ENCODE peak calls at places on chromosomes 6 and 20, in six cellular contexts. P, J, K, H, D and M are unnamed samples.

GRCh38 chr6:17098538-17098937 is 3.3 kb upstream of the STMND1 start:
- DNase-seq in D (no peak), H (no peak), J (peak), P (no peak), K (no peak), M (peak)

GRCh38 chr6:169786349-169786748 is 34.9 kb downstream of the ERMARD start:
- DNase-seq in K (no peak), J (peak), H (no peak), D (no peak), P (no peak), M (no peak)

GRCh38 chr6:24910850-24911712 is 24.7 kb downstream of the RIPOR2 start:
- DNase-seq in P (peak), K (peak), H (peak), D (no peak), J (peak), M (peak)

GRCh38 chr6:24799541-24799915 is 811 bp upstream of the ARMH2 start:
- DNase-seq in D (no peak), K (no peak), J (no peak), H (no peak), P (no peak), M (no peak)

GRCh38 chr20:43961541-43962471 is 47.2 kb downstream of the TOX2 start:
- DNase-seq in D (no peak), H (no peak), P (no peak), J (peak), K (no peak), M (no peak)

GRCh38 chr20:24102749-24103148 is 114.2 kb upstream of the GGTLC1 start:
- DNase-seq in J (no peak), K (no peak), P (no peak), H (no peak), D (no peak), M (no peak)

GRCh38 chr20:63544958-63545516 is 2.5 kb downstream of the SRMS start:
- DNase-seq in J (no peak), K (no peak), H (no peak), D (no peak), P (no peak), M (no peak)

GRCh38 chr20:19730716-19731115 is 27.3 kb upstream of the RIN2 start:
- DNase-seq in K (no peak), J (no peak), H (no peak), P (no peak), D (no peak), M (no peak)

GRCh38 chr6:138044458-138044857 is 62.8 kb downstream of the PERP start:
- DNase-seq in J (no peak), P (no peak), D (no peak), H (no peak), K (no peak), M (no peak)

GRCh38 chr6:155528982-155529453 is 73.4 kb upstream of the NOX3 start:
- DNase-seq in P (no peak), H (no peak), K (peak), J (no peak), D (peak), M (peak)

GRCh38 chr6:26163733-26164505 is 76.7 kb downstream of the HFE start:
- DNase-seq in K (no peak), H (no peak), D (no peak), J (no peak), P (no peak), M (no peak)

GRCh38 chr6:4295789-4296165 is 160.4 kb upstream of the ECI2 start:
- DNase-seq in D (no peak), H (no peak), J (peak), P (no peak), K (no peak), M (no peak)

GRCh38 chr6:158799051-158799792 is 19.9 kb downstream of the EZR start:
- DNase-seq in P (no peak), H (no peak), D (peak), K (peak), J (peak), M (peak)

GRCh38 chr20:44580581-44581268 is 1.7 kb upstream of the PKIG start:
- DNase-seq in K (no peak), P (no peak), J (no peak), D (no peak), H (no peak), M (no peak)

GRCh38 chr20:8254911-8255582 is 123.0 kb downstream of the PLCB1 start:
- DNase-seq in J (no peak), K (no peak), H (no peak), D (no peak), P (no peak), M (no peak)

GRCh38 chr20:19823971-19824370 is 65.9 kb downstream of the RIN2 start:
- DNase-seq in P (no peak), D (no peak), J (no peak), K (no peak), H (no peak), M (no peak)

GRCh38 chr6:39938773-39939381 is 4.6 kb upstream of the MOCS1 start:
- DNase-seq in J (peak), H (no peak), K (no peak), P (no peak), D (no peak), M (no peak)

GRCh38 chr6:52904562-52905279 is 4.8 kb downstream of the GSTA3 start:
- DNase-seq in H (no peak), D (no peak), K (no peak), P (no peak), J (peak), M (no peak)

GRCh38 chr6:37653933-37654565 is 43.6 kb downstream of the MDGA1 start:
- DNase-seq in H (no peak), K (no peak), P (no peak), D (no peak), J (peak), M (no peak)

GRCh38 chr6:163309491-163310026 is 105.0 kb upstream of the QKI start:
- DNase-seq in J (no peak), K (no peak), D (no peak), P (no peak), H (peak), M (peak)

DNA sequence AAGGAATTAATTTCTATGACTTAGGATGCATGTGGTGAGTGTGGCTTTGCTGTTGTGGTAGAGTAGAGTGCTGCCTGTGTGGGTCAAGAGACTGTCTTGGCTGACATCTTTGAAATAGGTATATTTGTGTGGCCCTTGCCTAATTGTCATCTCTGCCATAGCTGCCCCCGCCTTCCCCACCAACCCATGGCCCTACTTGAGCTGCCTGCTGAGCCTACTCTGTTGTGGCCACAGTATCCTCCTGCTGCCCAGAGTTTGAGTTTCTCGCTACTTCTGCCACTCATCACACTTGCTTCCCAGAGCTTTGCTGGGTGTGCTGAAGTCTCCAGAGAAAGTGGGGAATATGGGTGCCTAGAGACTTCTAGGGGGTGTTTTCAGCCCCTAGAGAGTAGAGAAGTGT is 8.0 kb downstream of the PLCG1 start:
- DNase-seq in K (no peak), D (no peak), P (no peak), J (no peak), H (no peak), M (no peak)
- H3K4me3 ChIP-seq in K (no peak), D (no peak), P (peak), J (no peak), H (no peak), M (no peak)

GRCh38 chr6:7283676-7284075 is 29.3 kb downstream of the SSR1 start:
- DNase-seq in P (no peak), J (no peak), H (no peak), D (no peak), K (no peak), M (no peak)
- H3K4me3 ChIP-seq in P (no peak), J (no peak), H (no peak), D (no peak), K (no peak), M (no peak)

DNA sequence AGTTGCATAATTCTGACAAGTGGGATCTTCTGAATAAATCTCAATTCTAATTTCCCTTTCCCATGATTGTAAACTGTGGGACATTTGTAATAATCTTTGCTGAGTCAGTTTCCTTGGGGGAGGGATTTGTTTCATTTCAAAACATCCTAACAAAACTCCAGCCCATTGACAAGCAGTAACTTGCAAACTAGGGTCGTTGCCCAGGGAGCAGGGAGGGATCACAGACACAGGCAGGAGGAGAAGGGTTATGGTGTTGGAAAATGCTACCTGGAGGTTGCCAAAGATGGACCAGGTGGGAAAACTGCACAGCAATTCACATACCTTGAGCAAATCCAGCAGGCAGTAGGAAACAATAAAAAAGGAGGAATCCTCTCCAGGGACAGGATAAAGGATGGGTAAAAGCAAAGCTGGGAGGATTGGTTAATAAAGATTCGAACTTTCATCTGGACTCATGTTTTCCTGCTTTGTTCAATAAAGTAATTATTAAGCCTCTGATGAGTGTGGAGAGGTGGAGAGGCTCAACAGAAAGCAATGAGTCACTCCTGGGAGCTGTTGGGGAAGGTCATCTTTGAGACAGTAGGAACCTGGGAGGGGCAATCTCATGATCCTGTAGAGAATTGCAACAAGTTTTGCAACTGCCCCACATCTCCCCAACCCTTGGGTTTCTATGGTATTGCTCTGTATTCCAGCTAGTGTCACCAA is 87.3 kb upstream of the AKIRIN2 start:
- DNase-seq in P (peak), J (no peak), H (no peak), D (peak), K (peak), M (peak)
- H3K4me3 ChIP-seq in P (no peak), J (no peak), H (no peak), D (no peak), K (no peak), M (no peak)

GRCh38 chr6:1316482-1317220 is 4.8 kb downstream of the FOXQ1 start:
- DNase-seq in D (no peak), H (no peak), J (peak), P (no peak), K (no peak), M (no peak)
- H3K4me3 ChIP-seq in D (peak), H (peak), J (peak), P (peak), K (peak), M (peak)

GRCh38 chr6:128161263-128161662 is 260.4 kb upstream of the THEMIS start:
- DNase-seq in K (no peak), D (no peak), J (no peak), P (no peak), H (no peak), M (no peak)
- H3K4me3 ChIP-seq in K (no peak), D (no peak), J (no peak), P (no peak), H (no peak), M (no peak)

DNA sequence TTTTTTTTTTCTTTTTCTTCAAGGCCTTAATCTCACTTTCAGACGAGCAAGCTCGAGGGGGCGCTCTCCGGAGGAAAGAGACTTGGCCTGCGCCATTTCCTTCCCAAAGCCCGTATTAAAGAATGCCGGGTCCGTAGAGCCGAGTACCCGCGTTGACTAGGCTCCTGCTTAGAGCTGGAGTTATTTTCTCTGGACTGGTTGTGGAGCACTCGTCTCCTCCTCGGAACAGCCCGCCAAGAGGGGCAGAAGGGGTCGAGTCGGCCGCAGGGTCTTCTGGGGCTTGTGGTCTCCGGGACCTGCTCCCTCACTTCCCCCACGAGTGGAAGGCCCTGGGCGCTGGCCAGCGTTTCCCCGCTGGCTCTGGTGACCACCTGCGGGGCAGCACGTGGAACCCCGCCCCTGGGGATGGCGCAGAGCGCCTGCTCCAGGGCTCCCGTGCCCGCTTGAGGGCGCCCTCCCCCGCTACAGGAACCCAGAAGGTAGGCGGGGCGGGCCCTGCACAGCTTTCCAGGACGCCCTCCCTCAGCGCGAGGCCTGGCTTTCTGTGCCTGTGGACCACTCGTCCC is 2.7 kb upstream of the MEI4 start:
- DNase-seq in H (peak), P (no peak), D (no peak), K (no peak), J (peak), M (no peak)
- H3K4me3 ChIP-seq in H (no peak), P (peak), D (no peak), K (no peak), J (no peak), M (no peak)

GRCh38 chr20:51668515-51668914 is 99.7 kb downstream of the ATP9A start:
- DNase-seq in H (no peak), D (no peak), P (no peak), K (no peak), J (no peak), M (no peak)

GRCh38 chr20:51665543-51666118 is 102.6 kb downstream of the ATP9A start:
- DNase-seq in J (no peak), D (no peak), K (no peak), P (no peak), H (no peak), M (no peak)

GRCh38 chr20:51666126-51666525 is 102.1 kb downstream of the ATP9A start:
- DNase-seq in P (no peak), K (no peak), D (no peak), J (no peak), H (no peak), M (no peak)

GRCh38 chr20:51667491-51667890 is 100.7 kb downstream of the ATP9A start:
- DNase-seq in J (no peak), K (no peak), D (no peak), P (no peak), H (no peak), M (no peak)

GRCh38 chr20:51667002-51667408 is 101.2 kb downstream of the ATP9A start:
- DNase-seq in H (no peak), P (no peak), K (no peak), D (no peak), J (no peak), M (no peak)
- H3K4me3 ChIP-seq in H (no peak), P (no peak), K (no peak), D (no peak), J (no peak), M (no peak)

GRCh38 chr6:146337376-146337775 is 206.3 kb upstream of the RAB32 start:
- DNase-seq in D (no peak), J (no peak), H (no peak), K (no peak), P (no peak), M (no peak)
- H3K4me3 ChIP-seq in D (no peak), J (no peak), H (no peak), K (no peak), P (no peak), M (no peak)